ENCODE peak calls at places on chromosome 16, in seven cellular contexts. X is AG20443; G is AG10803; Q is stomach; H is effector memory CD4-positive, alpha-beta T cell; F is NCI-H1417; C is heart left ventricle. E is an unnamed sample.

GRCh38 chr16:482468-483185 is 44.9 kb upstream of the CAPN15 start:
- DNase-seq in C (no peak), X (no peak), F (no peak), G (no peak), H (no peak), Q (no peak), E (no peak)

GRCh38 chr16:74465281-74465680 is 44.0 kb upstream of the CLEC18B start:
- DNase-seq in X (no peak), G (no peak), C (no peak), F (no peak), H (no peak), Q (no peak), E (no peak)

GRCh38 chr16:89962754-89963498 is 14.4 kb downstream of the DEF8 start:
- DNase-seq in X (no peak), Q (no peak), G (no peak), H (no peak), C (no peak), F (no peak), E (no peak)

GRCh38 chr16:85607796-85608514 is 5.2 kb upstream of the GSE1 start:
- DNase-seq in Q (no peak), X (no peak), C (no peak), H (no peak), F (no peak), G (no peak), E (no peak)

GRCh38 chr16:23283571-23283970 is 18.5 kb upstream of the SCNN1B start:
- DNase-seq in X (no peak), H (no peak), C (no peak), G (no peak), F (no peak), Q (no peak), E (no peak)

GRCh38 chr16:83849434-83849833 is 41.7 kb downstream of the HSBP1 start:
- DNase-seq in F (no peak), C (peak; percentile 51), H (no peak), X (no peak), Q (no peak), G (no peak), E (no peak)

GRCh38 chr16:4795181-4795827 is at the start of gene SMIM22:
- DNase-seq in F (peak; percentile 91), G (no peak), X (no peak), Q (peak; percentile 90), C (peak; percentile 7), H (no peak), E (no peak)

GRCh38 chr16:31185339-31185738 is 5.4 kb downstream of the FUS start:
- DNase-seq in H (no peak), G (no peak), F (no peak), Q (no peak), X (no peak), C (no peak), E (no peak)

GRCh38 chr16:7345423-7345822 is 12.8 kb downstream of the RBFOX1 start:
- DNase-seq in F (no peak), X (no peak), G (no peak), H (no peak), C (peak; percentile 69), Q (no peak), E (no peak)

GRCh38 chr16:84061236-84061830 is 18.7 kb upstream of the SLC38A8 start:
- DNase-seq in Q (no peak), F (no peak), C (no peak), H (no peak), G (no peak), X (no peak), E (no peak)

GRCh38 chr16:50501986-50502615 is 46.1 kb upstream of the NKD1 start:
- DNase-seq in Q (no peak), X (peak; percentile 7), H (no peak), C (no peak), G (no peak), F (no peak), E (no peak)

GRCh38 chr16:77993111-77993571 is 29.2 kb upstream of the CLEC3A start:
- DNase-seq in C (no peak), G (peak; percentile 76), F (no peak), Q (no peak), X (peak; percentile 61), H (no peak), E (peak; percentile 82)

GRCh38 chr16:1724491-1724890 is 18.5 kb downstream of the MAPK8IP3 start:
- DNase-seq in F (no peak), X (no peak), C (no peak), Q (no peak), G (no peak), H (no peak), E (no peak)

GRCh38 chr16:73172621-73173312 is 124.8 kb upstream of the ZFHX3 start:
- DNase-seq in H (no peak), X (peak; percentile 85), Q (peak; percentile 93), G (peak; percentile 95), C (peak; percentile 82), F (no peak), E (peak; percentile 90)

GRCh38 chr16:71383054-71383773 is 24.7 kb downstream of the CALB2 start:
- DNase-seq in C (no peak), X (peak; percentile 36), H (no peak), G (peak; percentile 35), Q (no peak), F (peak; percentile 22), E (peak; percentile 25)

GRCh38 chr16:83245061-83245460 is 562.7 kb upstream of the HSBP1 start:
- DNase-seq in C (no peak), F (no peak), Q (no peak), G (peak; percentile 23), H (no peak), X (no peak), E (no peak)

GRCh38 chr16:85612191-85612800 is 826 bp upstream of the GSE1 start:
- DNase-seq in C (peak; percentile 90), F (peak; percentile 62), Q (peak; percentile 88), X (peak; percentile 94), G (peak; percentile 97), H (no peak), E (peak; percentile 97)

E was measured in AG08395.